ENCODE peak calls at places on chromosome 2, in eight cellular contexts. N is fibroblast of mammary gland; J is lower leg skin; D is left lobe of liver; T is activated naive CD8-positive, alpha-beta T cell treated with anti-CD3 and anti-CD28 coated beads for 36 hours; P is omental fat pad; Q is NCI-H82; B is NCI-H2081. V is an unnamed sample.

GRCh38 chr2:125424386-125424785 is 1231.6 kb upstream of the GYPC start:
- DNase-seq in T (no peak), Q (no peak), P (no peak), J (no peak), N (no peak), B (no peak), D (no peak), V (no peak)

GRCh38 chr2:61535449-61535848 is 2.7 kb downstream of the XPO1 start:
- DNase-seq in N (peak), J (no peak), B (no peak), T (no peak), Q (no peak), P (no peak), D (no peak), V (no peak)

GRCh38 chr2:121887513-121888188 is 132.2 kb downstream of the TSN start:
- DNase-seq in P (no peak), Q (peak), B (no peak), J (no peak), T (no peak), N (no peak), D (no peak), V (no peak)

GRCh38 chr2:41579811-41580210 is 468.0 kb upstream of the PKDCC start:
- DNase-seq in J (no peak), N (peak), Q (no peak), D (no peak), T (no peak), B (no peak), P (no peak), V (no peak)

GRCh38 chr2:139409212-139409611 is 629.0 kb upstream of the NXPH2 start:
- DNase-seq in N (no peak), B (no peak), P (no peak), T (no peak), J (no peak), D (no peak), Q (no peak), V (no peak)

GRCh38 chr2:159035790-159036411 is 67.5 kb downstream of the TANC1 start:
- DNase-seq in B (no peak), T (no peak), Q (peak), P (no peak), N (peak), D (no peak), J (no peak), V (no peak)

GRCh38 chr2:19819097-19820065 is 82.4 kb downstream of the TTC32 start:
- DNase-seq in T (no peak), D (no peak), J (peak), Q (no peak), B (no peak), N (peak), P (no peak), V (no peak)

GRCh38 chr2:234997389-234997788 is 45.6 kb downstream of the SH3BP4 start:
- DNase-seq in T (no peak), J (no peak), Q (peak), P (no peak), D (no peak), N (no peak), B (no peak), V (no peak)

GRCh38 chr2:150141241-150142001 is 346.0 kb downstream of the RND3 start:
- DNase-seq in P (no peak), T (no peak), Q (no peak), D (no peak), B (peak), N (no peak), J (no peak), V (no peak)

GRCh38 chr2:230765611-230766300 is 53.1 kb downstream of the CAB39 start:
- DNase-seq in B (no peak), Q (no peak), T (no peak), J (no peak), P (no peak), N (no peak), D (no peak), V (no peak)

GRCh38 chr2:135585586-135585985 is 54.3 kb downstream of the R3HDM1 start:
- DNase-seq in B (no peak), P (no peak), T (no peak), N (peak), J (no peak), Q (peak), D (no peak), V (no peak)

GRCh38 chr2:70902067-70902442 is 33.6 kb upstream of the ATP6V1B1 start:
- DNase-seq in Q (peak), B (no peak), P (no peak), T (no peak), J (no peak), N (peak), D (no peak), V (no peak)

GRCh38 chr2:55489467-55490062 is 30.0 kb upstream of the CFAP36 start:
- DNase-seq in B (no peak), D (no peak), T (no peak), N (no peak), J (no peak), P (no peak), Q (no peak), V (no peak)

GRCh38 chr2:11234309-11234708 is 79.0 kb downstream of the SLC66A3 start:
- DNase-seq in J (no peak), T (no peak), Q (peak), D (no peak), N (peak), B (no peak), P (no peak), V (no peak)

GRCh38 chr2:174563530-174564282 is 33.9 kb downstream of the WIPF1 start:
- DNase-seq in N (no peak), D (no peak), B (no peak), J (no peak), Q (no peak), P (no peak), T (no peak), V (no peak)

GRCh38 chr2:174395284-174395968 is at the start of gene SCRN3:
- DNase-seq in J (peak), D (peak), T (peak), B (peak), P (peak), N (peak), Q (peak), V (no peak)

GRCh38 chr2:69535739-69536374 is 98.6 kb upstream of the NFU1 start:
- DNase-seq in P (no peak), N (no peak), B (no peak), D (no peak), Q (no peak), J (no peak), T (no peak), V (no peak)

GRCh38 chr2:218257390-218257981 is 3.3 kb upstream of the GPBAR1 start:
- DNase-seq in D (no peak), N (peak), P (no peak), B (no peak), J (peak), T (peak), Q (peak), V (peak)

GRCh38 chr2:166173263-166173662 is 45.4 kb upstream of the SCN1A start:
- DNase-seq in D (no peak), T (no peak), J (no peak), Q (peak), N (no peak), P (no peak), B (no peak), V (no peak)

GRCh38 chr2:101357386-101357785 is 29.9 kb downstream of the CREG2 start:
- DNase-seq in D (no peak), B (no peak), T (no peak), N (peak), Q (no peak), J (no peak), P (no peak), V (no peak)

GRCh38 chr2:201715459-201715858 is 17.0 kb upstream of the MPP4 start:
- DNase-seq in J (no peak), Q (no peak), T (no peak), B (no peak), P (no peak), N (no peak), D (peak), V (no peak)

GRCh38 chr2:167271941-167272340 is 383.7 kb downstream of the XIRP2 start:
- DNase-seq in Q (no peak), T (no peak), N (no peak), P (no peak), J (no peak), D (no peak), B (no peak), V (no peak)

GRCh38 chr2:18829331-18829902 is 240.0 kb upstream of the NT5C1B start:
- DNase-seq in N (peak), Q (no peak), B (no peak), D (no peak), J (no peak), P (no peak), T (no peak), V (no peak)